ENCODE peak calls at places on chromosome 22, in five cellular contexts. Z is astrocyte of the spinal cord, L is cardiac muscle cell, I is vagina, T is psoas muscle. E is an unnamed sample.

GRCh38 chr22:36803358-36803757 is 13.5 kb downstream of the PVALB start:
- DNase-seq in Z (no peak), L (no peak), I (no peak), T (no peak), E (no peak)

GRCh38 chr22:27612075-27612474 is 189.5 kb downstream of the MN1 start:
- DNase-seq in Z (no peak), L (no peak), I (no peak), T (no peak), E (no peak)

GRCh38 chr22:46929689-46930225 is 167.3 kb downstream of the TBC1D22A start:
- DNase-seq in Z (no peak), L (no peak), I (no peak), T (no peak), E (no peak)

GRCh38 chr22:22704156-22704946 is 59.9 kb downstream of the GGTLC2 start:
- DNase-seq in Z (no peak), L (no peak), I (peak), T (no peak), E (no peak)

GRCh38 chr22:48101704-48102103 is 1339.3 kb downstream of the TBC1D22A start:
- DNase-seq in Z (no peak), L (no peak), I (peak), T (no peak), E (no peak)

GRCh38 chr22:50460942-50461341 is 13.9 kb downstream of the SBF1 start:
- DNase-seq in Z (no peak), L (no peak), I (no peak), T (no peak), E (no peak)

GRCh38 chr22:25564979-25565677 is 653 bp downstream of the GRK3 start:
- DNase-seq in Z (no peak), L (no peak), I (no peak), T (peak), E (no peak)

GRCh38 chr22:47043835-47044721 is 281.6 kb downstream of the TBC1D22A start:
- DNase-seq in Z (peak), L (no peak), I (no peak), T (peak), E (no peak)

DNA sequence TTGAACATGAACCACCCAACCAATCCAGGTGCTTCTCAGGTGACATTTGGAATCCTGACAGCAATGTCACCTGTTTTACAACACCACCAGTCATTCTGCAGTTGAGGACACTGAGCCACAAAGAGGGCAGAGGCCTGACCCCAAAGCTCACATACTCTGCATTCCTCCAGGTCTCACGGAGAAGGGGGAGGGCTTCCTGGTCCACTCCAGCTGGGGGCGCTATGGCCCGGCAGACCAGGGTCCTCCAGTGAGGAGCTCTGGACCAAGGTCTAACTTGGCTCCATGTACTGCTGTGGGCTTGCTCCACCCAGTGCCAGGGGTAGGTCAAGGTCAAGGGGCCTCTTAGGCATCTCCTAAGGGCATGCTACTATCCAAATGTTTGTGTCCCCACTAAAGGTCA is 1.5 kb upstream of the PNPLA3 start:
- DNase-seq in Z (no peak), L (no peak), I (no peak), T (no peak), E (no peak)
- TF ChIP-seq CTCF in Z (peak), L (peak), I (no peak), T (no peak), E (no peak)

DNA sequence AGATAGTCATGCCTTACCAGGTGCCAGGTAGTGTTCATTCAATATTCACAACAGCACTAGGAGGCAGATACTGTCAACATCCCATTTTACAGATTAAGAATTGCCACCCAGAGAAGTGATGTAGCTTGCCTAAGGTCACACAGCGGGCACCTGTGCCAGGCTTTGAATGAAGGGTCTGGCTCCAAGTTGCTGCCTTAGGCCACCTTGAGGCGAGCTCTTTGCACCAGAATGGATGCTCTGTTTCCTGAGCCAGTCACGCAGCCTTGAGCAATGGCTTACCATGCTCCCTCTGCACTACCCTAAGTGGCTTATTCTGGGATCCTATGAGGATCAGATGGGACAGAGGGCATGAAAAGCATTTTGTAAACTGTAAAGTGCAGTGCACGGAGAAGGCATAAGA is 25.1 kb upstream of the TIMP3 start:
- DNase-seq in Z (no peak), L (no peak), I (no peak), T (no peak), E (no peak)
- TF ChIP-seq CTCF in Z (no peak), L (no peak), I (no peak), T (no peak), E (no peak)

DNA sequence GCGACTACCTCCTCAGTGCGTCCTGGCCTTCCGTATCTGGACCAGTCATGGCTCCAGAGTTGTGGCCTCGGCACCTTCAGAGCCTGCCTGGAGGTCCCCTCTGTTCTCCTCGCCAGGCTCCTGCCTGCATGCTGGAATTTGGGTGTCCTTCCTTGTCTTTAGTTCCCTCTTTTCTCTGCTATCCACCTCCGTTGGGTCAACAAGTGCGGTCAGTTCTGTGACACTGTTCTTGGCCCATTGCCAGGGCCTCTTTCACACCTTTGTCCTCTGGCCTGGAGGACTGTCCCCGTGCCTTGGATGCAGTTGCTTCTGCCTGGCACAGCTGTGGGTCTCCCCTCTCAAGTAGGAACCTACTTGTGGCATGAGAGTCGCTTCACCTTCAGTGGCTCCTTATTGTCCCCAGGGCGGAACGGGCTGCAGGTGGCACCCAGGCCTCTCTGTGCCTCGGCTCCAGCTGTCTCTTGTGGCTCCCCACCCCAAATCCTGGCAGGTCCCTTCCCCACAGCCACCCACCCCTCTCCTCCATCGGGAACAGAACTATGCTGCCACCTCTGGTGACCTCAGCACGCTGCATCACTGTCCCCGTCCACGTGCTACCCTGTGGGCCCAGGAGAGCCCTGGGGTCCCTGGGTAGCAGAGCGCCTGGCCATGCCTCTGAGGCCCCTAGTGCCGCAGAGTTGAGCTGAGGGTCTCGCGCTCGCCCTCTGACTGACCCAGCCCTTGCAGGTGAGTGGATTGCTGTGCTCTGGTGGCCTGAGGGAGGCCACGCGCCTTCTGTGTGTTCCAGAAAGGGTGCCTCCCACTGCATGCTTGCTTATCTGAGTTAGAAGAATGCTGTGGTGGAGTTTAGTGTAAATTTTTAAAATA is 4.7 kb downstream of the DGCR8 start:
- DNase-seq in Z (no peak), L (peak), I (no peak), T (peak), E (no peak)
- TF ChIP-seq CTCF in Z (peak), L (peak), I (no peak), T (peak), E (no peak)

GRCh38 chr22:44625421-44625760 is 76.6 kb upstream of the PRR5 start:
- DNase-seq in Z (no peak), L (no peak), I (no peak), T (peak), E (no peak)

GRCh38 chr22:44627521-44628139 is 74.4 kb upstream of the PRR5 start:
- DNase-seq in Z (no peak), L (no peak), I (no peak), T (peak), E (no peak)

GRCh38 chr22:44624689-44625420 is 77.1 kb upstream of the PRR5 start:
- DNase-seq in Z (no peak), L (no peak), I (no peak), T (peak), E (no peak)

GRCh38 chr22:44628273-44628672 is 73.7 kb upstream of the PRR5 start:
- DNase-seq in Z (no peak), L (no peak), I (no peak), T (peak), E (no peak)

DNA sequence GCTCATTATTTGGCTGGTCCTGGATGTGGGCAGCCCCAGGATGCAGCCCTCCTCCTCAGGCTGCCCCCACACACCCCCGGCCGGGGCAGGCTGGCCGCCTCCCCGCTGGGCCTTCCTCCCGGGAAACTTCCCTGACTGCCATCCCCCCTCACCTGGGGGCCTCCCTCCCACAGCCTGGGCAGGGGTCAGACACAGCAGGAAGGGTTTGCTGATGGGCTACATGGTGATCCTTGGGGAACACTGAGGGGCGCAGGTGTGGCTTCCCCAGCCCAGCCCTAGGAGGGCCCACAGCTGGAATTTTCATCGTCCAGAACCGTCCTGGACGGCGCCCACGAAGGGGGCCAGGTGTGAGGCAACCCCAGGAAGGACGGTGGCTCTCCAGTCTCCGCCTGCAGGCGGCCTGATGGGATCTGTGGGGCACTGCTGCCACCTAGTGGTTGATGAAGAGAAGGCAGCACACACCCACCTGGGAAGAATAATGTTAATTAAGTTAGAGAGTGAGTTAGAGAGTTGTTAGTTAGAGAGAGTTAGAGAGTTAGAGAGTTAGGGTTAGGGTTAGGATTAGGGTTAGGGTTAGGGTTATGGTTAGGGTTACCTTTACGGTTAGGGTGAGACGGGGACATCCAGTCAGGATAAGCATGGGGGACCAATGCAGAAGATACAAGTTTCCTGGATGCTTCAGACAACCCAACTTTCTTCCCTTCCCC is 75.9 kb upstream of the PRR5 start:
- DNase-seq in Z (peak), L (peak), I (no peak), T (peak), E (peak)
- TF ChIP-seq CTCF in Z (peak), L (peak), I (peak), T (peak), E (peak)

DNA sequence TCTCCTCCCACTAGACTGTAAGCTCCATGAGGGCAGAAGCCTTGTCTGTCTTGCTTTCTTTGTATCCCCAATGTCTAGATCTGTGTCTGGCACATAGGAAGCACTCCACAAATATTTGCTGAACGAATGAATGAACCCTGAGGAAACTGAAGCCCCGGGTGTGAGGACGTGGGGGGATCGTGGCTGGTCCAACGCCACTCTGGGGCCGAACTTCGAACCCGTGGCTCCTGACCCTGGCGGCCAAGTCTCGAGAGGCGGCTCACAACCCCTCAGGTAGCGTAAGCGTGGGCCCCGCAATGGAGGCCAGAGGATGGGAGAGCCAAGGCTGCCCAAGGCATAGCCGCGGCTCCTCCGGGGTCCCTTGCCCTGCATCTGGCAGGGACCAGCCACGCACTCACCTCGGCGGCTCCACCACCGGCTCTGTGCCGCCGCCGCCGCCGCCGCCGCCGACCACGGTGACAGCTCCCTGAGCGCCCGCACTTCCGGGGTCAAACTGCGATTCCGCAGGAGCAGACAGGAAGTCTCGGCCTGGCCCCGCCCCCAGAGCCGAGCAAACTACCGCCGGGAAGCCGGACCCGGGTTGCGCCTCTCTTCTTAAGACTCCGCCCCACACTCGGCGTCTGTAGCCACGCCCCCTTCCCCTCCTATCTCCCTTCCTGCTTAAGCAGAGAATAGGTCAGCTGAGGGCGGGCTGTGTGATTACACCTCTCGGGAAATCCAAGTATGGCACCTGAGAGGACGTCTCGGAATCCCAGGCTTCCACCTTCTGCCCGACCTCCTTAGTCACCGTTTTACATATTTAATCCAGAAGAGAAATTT is at the start of gene ASCC2:
- DNase-seq in Z (peak), L (peak), I (peak), T (peak), E (peak)
- TF ChIP-seq CTCF in Z (no peak), L (no peak), I (no peak), T (no peak), E (no peak)

GRCh38 chr22:24427500-24428164 is at the start of gene ADORA2A:
- DNase-seq in Z (no peak), L (no peak), I (no peak), T (peak), E (peak)
- TF ChIP-seq CTCF in Z (no peak), L (no peak), I (no peak), T (no peak), E (no peak)

GRCh38 chr22:21641795-21642583 is at the start of gene SDF2L1:
- DNase-seq in Z (peak), L (peak), I (no peak), T (peak), E (peak)
- TF ChIP-seq CTCF in Z (no peak), L (no peak), I (no peak), T (no peak), E (no peak)

GRCh38 chr22:41672780-41673509 is 15.7 kb downstream of the SNU13 start:
- DNase-seq in Z (no peak), L (no peak), I (no peak), T (no peak), E (no peak)
- TF ChIP-seq CTCF in Z (peak), L (peak), I (no peak), T (no peak), E (no peak)

GRCh38 chr22:24482998-24483397 is 12.1 kb upstream of the UPB1 start:
- DNase-seq in Z (no peak), L (no peak), I (no peak), T (no peak), E (no peak)

GRCh38 chr22:24483966-24484545 is 11.1 kb upstream of the UPB1 start:
- DNase-seq in Z (peak), L (no peak), I (no peak), T (no peak), E (no peak)

GRCh38 chr22:24486501-24486921 is 8.6 kb upstream of the UPB1 start:
- DNase-seq in Z (peak), L (no peak), I (no peak), T (no peak), E (no peak)

GRCh38 chr22:24485170-24485569 is 10.0 kb upstream of the UPB1 start:
- DNase-seq in Z (no peak), L (no peak), I (no peak), T (no peak), E (no peak)

GRCh38 chr22:24485608-24486007 is 9.5 kb upstream of the UPB1 start:
- DNase-seq in Z (no peak), L (no peak), I (no peak), T (no peak), E (no peak)
- TF ChIP-seq CTCF in Z (peak), L (no peak), I (no peak), T (peak), E (no peak)

GRCh38 chr22:38238519-38239051 is 34.2 kb downstream of the TMEM184B start:
- DNase-seq in Z (peak), L (no peak), I (no peak), T (peak), E (no peak)

GRCh38 chr22:38236786-38237185 is 35.0 kb downstream of the MAFF start:
- DNase-seq in Z (no peak), L (no peak), I (no peak), T (peak), E (no peak)

GRCh38 chr22:38240734-38241252 is 32.0 kb downstream of the TMEM184B start:
- DNase-seq in Z (peak), L (peak), I (no peak), T (peak), E (no peak)

GRCh38 chr22:38235240-38235850 is 33.6 kb downstream of the MAFF start:
- DNase-seq in Z (no peak), L (no peak), I (no peak), T (peak), E (no peak)

DNA sequence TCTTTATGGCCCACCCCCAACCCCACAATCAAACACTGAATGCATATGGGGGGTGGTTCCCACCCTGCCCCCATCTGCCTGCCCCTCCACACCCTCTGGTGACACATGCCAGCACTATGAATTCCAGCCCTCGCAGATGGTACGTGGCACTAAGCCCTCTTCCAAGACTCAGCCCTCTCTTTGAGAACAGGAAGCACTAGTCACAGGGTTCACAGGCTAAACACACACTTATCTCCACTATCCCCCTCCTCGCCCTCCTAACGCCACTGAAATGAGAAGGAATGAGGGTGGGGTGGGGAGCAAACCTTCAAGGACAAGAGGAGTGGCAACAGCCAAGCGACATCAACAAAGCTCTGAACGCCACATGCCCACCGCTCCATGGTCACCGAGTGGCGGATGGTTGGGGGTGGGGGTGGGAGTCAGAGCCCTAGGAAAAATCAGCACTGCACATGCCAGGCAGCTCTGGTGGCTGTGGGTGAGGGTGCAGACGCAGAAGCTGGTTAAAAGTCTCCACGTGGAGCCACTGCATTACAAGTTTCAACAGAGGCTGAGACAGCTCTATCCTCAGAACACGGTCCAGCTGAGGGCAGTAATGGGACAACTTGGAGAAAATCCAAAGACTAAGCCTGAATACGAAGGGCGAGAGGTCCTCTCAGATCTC is 33.6 kb downstream of the TMEM184B start:
- DNase-seq in Z (peak), L (peak), I (no peak), T (peak), E (no peak)
- TF ChIP-seq CTCF in Z (peak), L (peak), I (no peak), T (peak), E (no peak)

E was measured in natural killer cell.